ENCODE peak calls at places on chromosomes 7 and 10, in eight cellular contexts. One of them, this sample, is unnamed.

GRCh38 chr10:63713191-63714144 is 192.3 kb downstream of the REEP3 start:
- DNase-seq in GM23338: peak
- DNase-seq in effector memory CD4-positive, alpha-beta T cell: no peak
- DNase-seq in uterus: peak
- DNase-seq in kidney epithelial cell: no peak
- DNase-seq in CD8-positive, alpha-beta T cell: no peak
- DNase-seq in aorta: no peak
- DNase-seq in SK-N-SH: peak
- DNase-seq in this sample: no peak

GRCh38 chr10:133438711-133439273 is 14.4 kb upstream of the SPRN start:
- DNase-seq in GM23338: peak
- DNase-seq in effector memory CD4-positive, alpha-beta T cell: no peak
- DNase-seq in uterus: no peak
- DNase-seq in kidney epithelial cell: no peak
- DNase-seq in CD8-positive, alpha-beta T cell: no peak
- DNase-seq in aorta: no peak
- DNase-seq in SK-N-SH: peak
- DNase-seq in this sample: peak

GRCh38 chr10:132412316-132413192 is 15.6 kb downstream of the PWWP2B start:
- DNase-seq in GM23338: no peak
- DNase-seq in effector memory CD4-positive, alpha-beta T cell: no peak
- DNase-seq in uterus: no peak
- DNase-seq in kidney epithelial cell: no peak
- DNase-seq in CD8-positive, alpha-beta T cell: no peak
- DNase-seq in aorta: no peak
- DNase-seq in SK-N-SH: peak
- DNase-seq in this sample: no peak

GRCh38 chr10:111482074-111482350 is 405.2 kb downstream of the ADRA2A start:
- DNase-seq in GM23338: no peak
- DNase-seq in effector memory CD4-positive, alpha-beta T cell: no peak
- DNase-seq in uterus: no peak
- DNase-seq in kidney epithelial cell: no peak
- DNase-seq in CD8-positive, alpha-beta T cell: no peak
- DNase-seq in aorta: no peak
- DNase-seq in SK-N-SH: no peak
- DNase-seq in this sample: no peak

GRCh38 chr7:77550586-77550985 is 13.5 kb downstream of the PTPN12 start:
- DNase-seq in GM23338: no peak
- DNase-seq in effector memory CD4-positive, alpha-beta T cell: no peak
- DNase-seq in uterus: no peak
- DNase-seq in kidney epithelial cell: no peak
- DNase-seq in CD8-positive, alpha-beta T cell: no peak
- DNase-seq in aorta: no peak
- DNase-seq in SK-N-SH: no peak
- DNase-seq in this sample: no peak

GRCh38 chr7:94249631-94250030 is 145.1 kb upstream of the COL1A2 start:
- DNase-seq in GM23338: no peak
- DNase-seq in effector memory CD4-positive, alpha-beta T cell: no peak
- DNase-seq in uterus: no peak
- DNase-seq in kidney epithelial cell: no peak
- DNase-seq in CD8-positive, alpha-beta T cell: no peak
- DNase-seq in aorta: no peak
- DNase-seq in SK-N-SH: no peak
- DNase-seq in this sample: no peak

GRCh38 chr10:32943854-32944661 is 14.0 kb downstream of the ITGB1 start:
- DNase-seq in GM23338: peak
- DNase-seq in effector memory CD4-positive, alpha-beta T cell: no peak
- DNase-seq in uterus: no peak
- DNase-seq in kidney epithelial cell: no peak
- DNase-seq in CD8-positive, alpha-beta T cell: no peak
- DNase-seq in aorta: peak
- DNase-seq in SK-N-SH: no peak
- DNase-seq in this sample: no peak

GRCh38 chr10:58237014-58237830 is 30.5 kb downstream of the IPMK start:
- DNase-seq in GM23338: no peak
- DNase-seq in effector memory CD4-positive, alpha-beta T cell: no peak
- DNase-seq in uterus: no peak
- DNase-seq in kidney epithelial cell: peak
- DNase-seq in CD8-positive, alpha-beta T cell: no peak
- DNase-seq in aorta: no peak
- DNase-seq in SK-N-SH: no peak
- DNase-seq in this sample: no peak

GRCh38 chr7:17044396-17044795 is 162.6 kb upstream of the AGR3 start:
- DNase-seq in GM23338: no peak
- DNase-seq in effector memory CD4-positive, alpha-beta T cell: no peak
- DNase-seq in uterus: no peak
- DNase-seq in kidney epithelial cell: no peak
- DNase-seq in CD8-positive, alpha-beta T cell: no peak
- DNase-seq in aorta: no peak
- DNase-seq in SK-N-SH: no peak
- DNase-seq in this sample: no peak

GRCh38 chr7:132276252-132276651 is 300.0 kb downstream of the PLXNA4 start:
- DNase-seq in GM23338: no peak
- DNase-seq in effector memory CD4-positive, alpha-beta T cell: no peak
- DNase-seq in uterus: no peak
- DNase-seq in kidney epithelial cell: no peak
- DNase-seq in CD8-positive, alpha-beta T cell: no peak
- DNase-seq in aorta: no peak
- DNase-seq in SK-N-SH: peak
- DNase-seq in this sample: no peak

GRCh38 chr7:132276986-132277716 is 299.1 kb downstream of the PLXNA4 start:
- DNase-seq in GM23338: no peak
- DNase-seq in effector memory CD4-positive, alpha-beta T cell: no peak
- DNase-seq in uterus: no peak
- DNase-seq in kidney epithelial cell: peak
- DNase-seq in CD8-positive, alpha-beta T cell: no peak
- DNase-seq in aorta: no peak
- DNase-seq in SK-N-SH: no peak
- DNase-seq in this sample: no peak

GRCh38 chr7:132275384-132275783 is 300.9 kb downstream of the PLXNA4 start:
- DNase-seq in GM23338: peak
- DNase-seq in effector memory CD4-positive, alpha-beta T cell: no peak
- DNase-seq in uterus: no peak
- DNase-seq in kidney epithelial cell: no peak
- DNase-seq in CD8-positive, alpha-beta T cell: no peak
- DNase-seq in aorta: no peak
- DNase-seq in SK-N-SH: no peak
- DNase-seq in this sample: no peak

GRCh38 chr7:132272763-132273371 is 303.4 kb downstream of the PLXNA4 start:
- DNase-seq in GM23338: no peak
- DNase-seq in effector memory CD4-positive, alpha-beta T cell: no peak
- DNase-seq in uterus: no peak
- DNase-seq in kidney epithelial cell: no peak
- DNase-seq in CD8-positive, alpha-beta T cell: no peak
- DNase-seq in aorta: no peak
- DNase-seq in SK-N-SH: no peak
- DNase-seq in this sample: no peak

GRCh38 chr7:132275811-132276210 is 300.5 kb downstream of the PLXNA4 start:
- DNase-seq in GM23338: no peak
- DNase-seq in effector memory CD4-positive, alpha-beta T cell: no peak
- DNase-seq in uterus: no peak
- DNase-seq in kidney epithelial cell: no peak
- DNase-seq in CD8-positive, alpha-beta T cell: no peak
- DNase-seq in aorta: no peak
- DNase-seq in SK-N-SH: no peak
- DNase-seq in this sample: no peak
- H3K4me3 ChIP-seq in GM23338: no peak
- H3K4me3 ChIP-seq in effector memory CD4-positive, alpha-beta T cell: no peak
- H3K4me3 ChIP-seq in uterus: no peak
- H3K4me3 ChIP-seq in kidney epithelial cell: no peak
- H3K4me3 ChIP-seq in CD8-positive, alpha-beta T cell: no peak
- H3K4me3 ChIP-seq in aorta: no peak
- H3K4me3 ChIP-seq in SK-N-SH: no peak
- H3K4me3 ChIP-seq in this sample: no peak

GRCh38 chr7:138458576-138459234 is 1.4 kb upstream of the TRIM24 start:
- DNase-seq in GM23338: peak
- DNase-seq in effector memory CD4-positive, alpha-beta T cell: no peak
- DNase-seq in uterus: no peak
- DNase-seq in kidney epithelial cell: no peak
- DNase-seq in CD8-positive, alpha-beta T cell: no peak
- DNase-seq in aorta: no peak
- DNase-seq in SK-N-SH: no peak
- DNase-seq in this sample: no peak
- H3K4me3 ChIP-seq in GM23338: peak
- H3K4me3 ChIP-seq in effector memory CD4-positive, alpha-beta T cell: no peak
- H3K4me3 ChIP-seq in uterus: no peak
- H3K4me3 ChIP-seq in kidney epithelial cell: no peak
- H3K4me3 ChIP-seq in CD8-positive, alpha-beta T cell: no peak
- H3K4me3 ChIP-seq in aorta: no peak
- H3K4me3 ChIP-seq in SK-N-SH: no peak
- H3K4me3 ChIP-seq in this sample: no peak

DNA sequence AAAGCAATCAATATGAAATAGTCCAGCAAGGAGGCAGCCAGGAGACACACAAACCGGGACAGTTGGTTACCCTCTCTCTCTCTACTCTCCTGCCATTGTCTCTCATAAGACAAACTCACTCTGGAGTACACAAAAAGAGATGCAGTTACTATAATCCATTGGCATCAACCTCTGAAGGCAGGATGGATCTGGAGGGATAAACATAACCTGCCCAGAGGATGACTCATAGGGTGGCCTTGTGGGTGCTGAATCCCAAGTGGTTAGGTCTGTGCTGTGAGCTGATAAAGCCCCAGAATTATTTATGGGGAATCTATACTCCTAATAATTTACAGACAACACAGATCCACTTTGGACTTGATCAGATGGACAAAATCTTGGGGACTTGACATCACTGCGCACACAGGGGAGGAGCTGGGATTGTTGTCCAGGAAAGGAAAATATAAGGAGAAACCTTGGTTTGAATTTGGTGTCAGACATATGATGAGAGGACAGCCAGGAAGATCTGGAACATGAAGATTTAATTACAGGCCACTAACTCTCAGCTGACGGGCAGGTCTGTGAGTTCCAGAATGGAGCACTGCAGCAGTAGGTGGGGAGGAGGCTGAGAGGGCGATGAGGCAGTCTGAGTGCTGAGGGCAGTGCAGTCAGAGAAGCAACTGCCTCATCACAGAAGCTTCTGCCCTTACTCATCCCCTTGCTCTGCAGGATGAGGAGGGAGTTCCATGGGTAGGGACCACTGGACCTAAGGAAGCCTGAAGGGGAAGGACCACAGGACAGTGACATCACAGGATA is 113.9 kb upstream of the PRSS58 start:
- DNase-seq in GM23338: no peak
- DNase-seq in effector memory CD4-positive, alpha-beta T cell: no peak
- DNase-seq in uterus: no peak
- DNase-seq in kidney epithelial cell: no peak
- DNase-seq in CD8-positive, alpha-beta T cell: no peak
- DNase-seq in aorta: no peak
- DNase-seq in SK-N-SH: no peak
- DNase-seq in this sample: no peak
- H3K4me3 ChIP-seq in GM23338: no peak
- H3K4me3 ChIP-seq in effector memory CD4-positive, alpha-beta T cell: no peak
- H3K4me3 ChIP-seq in uterus: no peak
- H3K4me3 ChIP-seq in kidney epithelial cell: no peak
- H3K4me3 ChIP-seq in CD8-positive, alpha-beta T cell: no peak
- H3K4me3 ChIP-seq in aorta: no peak
- H3K4me3 ChIP-seq in SK-N-SH: no peak
- H3K4me3 ChIP-seq in this sample: no peak

GRCh38 chr7:24653316-24654085 is 80.2 kb downstream of the PALS2 start:
- DNase-seq in GM23338: no peak
- DNase-seq in effector memory CD4-positive, alpha-beta T cell: no peak
- DNase-seq in uterus: no peak
- DNase-seq in kidney epithelial cell: no peak
- DNase-seq in CD8-positive, alpha-beta T cell: no peak
- DNase-seq in aorta: no peak
- DNase-seq in SK-N-SH: no peak
- DNase-seq in this sample: no peak
- H3K4me3 ChIP-seq in GM23338: no peak
- H3K4me3 ChIP-seq in effector memory CD4-positive, alpha-beta T cell: no peak
- H3K4me3 ChIP-seq in uterus: no peak
- H3K4me3 ChIP-seq in kidney epithelial cell: no peak
- H3K4me3 ChIP-seq in CD8-positive, alpha-beta T cell: no peak
- H3K4me3 ChIP-seq in aorta: peak
- H3K4me3 ChIP-seq in SK-N-SH: no peak
- H3K4me3 ChIP-seq in this sample: no peak

GRCh38 chr7:159060440-159060839 is 84.2 kb downstream of the VIPR2 start:
- DNase-seq in GM23338: no peak
- DNase-seq in effector memory CD4-positive, alpha-beta T cell: no peak
- DNase-seq in uterus: no peak
- DNase-seq in kidney epithelial cell: no peak
- DNase-seq in CD8-positive, alpha-beta T cell: no peak
- DNase-seq in aorta: no peak
- DNase-seq in SK-N-SH: no peak
- DNase-seq in this sample: no peak

GRCh38 chr7:159062596-159062995 is 82.1 kb downstream of the VIPR2 start:
- DNase-seq in GM23338: no peak
- DNase-seq in effector memory CD4-positive, alpha-beta T cell: no peak
- DNase-seq in uterus: no peak
- DNase-seq in kidney epithelial cell: no peak
- DNase-seq in CD8-positive, alpha-beta T cell: no peak
- DNase-seq in aorta: no peak
- DNase-seq in SK-N-SH: no peak
- DNase-seq in this sample: no peak

GRCh38 chr7:159061674-159062212 is 82.9 kb downstream of the VIPR2 start:
- DNase-seq in GM23338: peak
- DNase-seq in effector memory CD4-positive, alpha-beta T cell: no peak
- DNase-seq in uterus: no peak
- DNase-seq in kidney epithelial cell: no peak
- DNase-seq in CD8-positive, alpha-beta T cell: no peak
- DNase-seq in aorta: peak
- DNase-seq in SK-N-SH: no peak
- DNase-seq in this sample: no peak

GRCh38 chr7:159059629-159060028 is 85.0 kb downstream of the VIPR2 start:
- DNase-seq in GM23338: no peak
- DNase-seq in effector memory CD4-positive, alpha-beta T cell: no peak
- DNase-seq in uterus: no peak
- DNase-seq in kidney epithelial cell: no peak
- DNase-seq in CD8-positive, alpha-beta T cell: no peak
- DNase-seq in aorta: no peak
- DNase-seq in SK-N-SH: no peak
- DNase-seq in this sample: no peak

GRCh38 chr7:159061209-159061608 is 83.5 kb downstream of the VIPR2 start:
- DNase-seq in GM23338: no peak
- DNase-seq in effector memory CD4-positive, alpha-beta T cell: no peak
- DNase-seq in uterus: no peak
- DNase-seq in kidney epithelial cell: no peak
- DNase-seq in CD8-positive, alpha-beta T cell: no peak
- DNase-seq in aorta: no peak
- DNase-seq in SK-N-SH: no peak
- DNase-seq in this sample: no peak
- H3K4me3 ChIP-seq in GM23338: peak
- H3K4me3 ChIP-seq in effector memory CD4-positive, alpha-beta T cell: no peak
- H3K4me3 ChIP-seq in uterus: no peak
- H3K4me3 ChIP-seq in kidney epithelial cell: no peak
- H3K4me3 ChIP-seq in CD8-positive, alpha-beta T cell: no peak
- H3K4me3 ChIP-seq in aorta: no peak
- H3K4me3 ChIP-seq in SK-N-SH: no peak
- H3K4me3 ChIP-seq in this sample: no peak